ENCODE peak calls at places on chromosomes 1 and 21, in six cellular contexts. R is HepG2, M is A549, W is GM12878, Y is K562, J is upper lobe of left lung. E is an unnamed sample.
A peak's percentile ranks its signal among the peaks of the same experiment; 100 is the strongest.

GRCh38 chr1:26349196-26349885 is 4.6 kb downstream of the CRYBG2 start:
- ATAC-seq in J (no peak), M (peak; percentile 73), R (no peak), Y (no peak), W (no peak), E (no peak)

GRCh38 chr1:113415256-113416189 is 25.2 kb downstream of the MAGI3 start:
- ATAC-seq in R (peak; percentile 60), J (no peak), M (no peak), Y (no peak), W (no peak), E (peak; percentile 71)

GRCh38 chr1:59390307-59390706 is 93.4 kb downstream of the FGGY start:
- ATAC-seq in J (no peak), Y (no peak), M (no peak), R (no peak), W (no peak), E (no peak)

GRCh38 chr1:26530540-26530897 is 958 bp downstream of the RPS6KA1 start:
- ATAC-seq in W (peak; percentile 42), M (peak; percentile 14), Y (peak; percentile 5), J (peak; percentile 9), R (peak; percentile 10), E (no peak)

GRCh38 chr1:78114034-78114956 is 68.5 kb downstream of the GIPC2 start:
- ATAC-seq in R (peak; percentile 87), Y (peak; percentile 93), J (peak; percentile 76), W (peak; percentile 93), M (peak; percentile 86), E (peak; percentile 71)

GRCh38 chr1:924619-925323 is 1.0 kb downstream of the SAMD11 start:
- ATAC-seq in M (peak; percentile 30), Y (no peak), J (no peak), R (no peak), W (no peak), E (peak; percentile 11)

GRCh38 chr1:202664083-202664482 is 46.2 kb downstream of the SYT2 start:
- ATAC-seq in W (no peak), J (no peak), R (no peak), M (no peak), Y (no peak), E (no peak)

GRCh38 chr1:207981976-207982375 is 71.1 kb upstream of the CD34 start:
- ATAC-seq in Y (peak; percentile 99), M (peak; percentile 82), R (peak; percentile 96), J (no peak), W (peak; percentile 94), E (no peak)

GRCh38 chr21:27265492-27265891 is 298.6 kb upstream of the ADAMTS5 start:
- ATAC-seq in W (no peak), J (no peak), M (no peak), Y (no peak), R (no peak), E (no peak)

GRCh38 chr1:78247079-78247478 is 201.3 kb downstream of the GIPC2 start:
- ATAC-seq in R (no peak), J (no peak), M (no peak), Y (no peak), W (no peak), E (no peak)

GRCh38 chr1:113940365-113941244 is 11.5 kb downstream of the HIPK1 start:
- ATAC-seq in W (peak; percentile 81), J (no peak), R (no peak), Y (no peak), M (no peak), E (no peak)

GRCh38 chr1:77824083-77824482 is 44.6 kb downstream of the MIGA1 start:
- ATAC-seq in W (no peak), J (no peak), R (no peak), Y (no peak), M (no peak), E (peak; percentile 73)

GRCh38 chr21:42862774-42863503 is 16.4 kb downstream of the WDR4 start:
- ATAC-seq in J (no peak), Y (peak; percentile 60), W (peak; percentile 24), R (peak; percentile 24), M (peak; percentile 74), E (no peak)

GRCh38 chr1:209849388-209849787 is 21.6 kb downstream of the UTP25 start:
- ATAC-seq in R (no peak), M (no peak), J (no peak), Y (no peak), W (no peak), E (no peak)

GRCh38 chr1:109927908-109928307 is 17.3 kb downstream of the CSF1 start:
- ATAC-seq in R (no peak), W (no peak), M (no peak), J (peak; percentile 34), Y (no peak), E (peak; percentile 76)

DNA sequence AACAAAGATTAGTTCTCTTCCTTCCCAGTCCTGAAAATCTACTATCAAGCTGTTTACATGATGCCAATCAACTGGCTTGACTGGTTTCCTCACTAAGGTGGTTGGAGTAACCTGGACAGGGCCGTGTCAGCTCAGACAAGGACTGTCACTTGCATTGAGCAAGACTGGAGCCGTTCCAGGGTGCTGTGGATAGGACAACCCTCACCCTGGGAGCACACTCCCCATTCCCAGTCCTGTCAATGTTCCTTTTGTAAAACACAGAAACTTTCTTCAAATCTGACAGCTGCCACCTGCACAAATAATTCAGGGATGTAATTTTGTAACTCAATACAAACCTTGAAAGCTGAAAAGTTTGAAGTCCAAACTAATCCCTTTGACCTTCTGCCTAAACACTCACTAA is 31.4 kb downstream of the PLPP3 start:
- ATAC-seq in R (peak; percentile 91), J (no peak), W (no peak), Y (no peak), M (no peak), E (no peak)
- H3K4me1 ChIP-seq in R (peaks cover 95% of the 10 kb centered on the region), J (peaks cover 39% of the 10 kb centered on the region), W (peaks cover 4% of the 10 kb centered on the region), Y (no peaks in the 10 kb centered on the region), M (peaks cover 7% of the 10 kb centered on the region), E (peaks cover 97% of the 10 kb centered on the region)

GRCh38 chr21:41491412-41491811 is 16.5 kb downstream of the TMPRSS2 start:
- ATAC-seq in M (no peak), W (no peak), R (no peak), Y (no peak), J (no peak), E (no peak)
- TF ChIP-seq EP300 in M (no peak), W (no peak), R (no peak), Y (no peak), J (no peak), E (no peak)

DNA sequence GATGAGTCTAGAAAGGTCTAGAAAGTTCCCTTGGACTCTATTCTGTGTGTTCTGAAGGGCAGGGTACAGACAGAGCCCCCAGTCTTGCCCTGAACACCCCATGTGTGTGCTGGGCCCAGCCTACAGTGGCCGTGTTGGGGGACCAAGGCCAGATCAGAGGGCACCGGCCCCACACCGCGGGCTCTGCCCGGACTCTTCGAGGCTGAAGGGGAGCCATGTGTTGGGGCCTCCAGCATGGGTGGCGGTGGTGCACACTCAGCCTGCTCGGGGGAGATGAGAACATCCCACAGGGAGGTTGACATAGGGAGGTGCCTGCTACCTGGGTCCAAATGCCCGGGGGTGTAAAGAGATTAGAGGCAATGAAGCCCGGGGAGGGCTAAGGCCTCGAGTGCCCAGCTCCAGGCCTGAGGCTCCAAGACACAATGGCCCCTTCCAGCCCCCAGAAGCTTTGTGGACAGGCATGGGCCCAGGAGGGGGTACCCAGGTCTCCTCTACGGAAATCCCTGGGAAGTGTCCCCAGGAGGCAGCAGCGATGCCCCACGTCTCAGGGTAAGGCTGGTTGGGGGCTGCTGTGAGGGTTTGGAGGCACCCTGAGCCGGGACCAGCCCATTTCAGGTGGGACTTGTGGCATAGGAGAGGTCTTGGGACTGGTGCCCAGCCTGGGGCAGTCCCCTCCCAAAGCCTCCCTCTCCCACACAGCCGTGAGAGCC is 12.1 kb downstream of the ARHGEF16 start:
- ATAC-seq in R (no peak), J (no peak), M (no peak), Y (no peak), W (no peak), E (no peak)
- H3K4me1 ChIP-seq in R (peaks cover 18% of the 10 kb centered on the region), J (no peaks in the 10 kb centered on the region), M (peaks cover 10% of the 10 kb centered on the region), Y (no peaks in the 10 kb centered on the region), W (no peaks in the 10 kb centered on the region), E (no peaks in the 10 kb centered on the region)

DNA sequence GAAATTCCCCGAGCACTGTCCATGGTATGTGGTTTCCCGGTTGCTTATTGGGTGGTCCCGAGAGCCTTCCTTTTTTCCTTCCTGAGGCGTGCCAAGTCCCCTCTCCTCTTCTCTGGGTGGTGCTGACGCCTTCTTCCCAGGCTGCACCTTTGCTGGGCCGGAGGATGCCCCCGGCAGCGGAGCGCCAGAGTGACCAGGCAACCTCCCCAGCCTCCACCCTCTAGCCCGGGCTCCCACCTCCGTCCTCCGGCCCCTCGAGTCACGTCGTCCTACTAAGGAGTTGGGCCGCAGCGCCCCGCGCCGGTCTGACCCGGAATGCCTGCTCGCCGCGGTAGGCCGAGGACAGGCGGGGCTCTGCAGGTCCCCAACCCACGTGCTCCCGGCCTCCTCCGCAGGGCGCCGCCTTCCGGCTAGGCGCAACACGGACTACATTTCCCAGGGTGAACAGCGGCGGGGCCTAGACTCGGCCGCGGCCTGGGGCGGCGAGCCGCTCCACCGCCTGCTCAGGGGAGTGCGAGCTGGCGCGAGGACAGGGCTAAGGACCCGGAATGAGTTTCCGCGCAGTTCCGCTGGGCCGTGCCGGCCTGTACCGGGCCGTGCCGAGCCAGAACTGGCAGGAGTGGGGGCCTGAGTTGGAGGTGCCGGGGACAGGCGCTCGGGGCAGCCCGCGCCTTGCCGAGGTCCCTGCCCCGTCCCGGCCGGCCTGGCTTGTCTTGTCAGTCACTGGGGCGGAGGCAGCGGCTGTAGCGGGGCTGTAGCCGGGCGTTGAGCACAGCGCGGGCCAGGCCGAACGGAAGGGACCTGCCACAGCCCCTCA is at the start of gene IPO13:
- ATAC-seq in R (peak; percentile 92), M (peak; percentile 97), Y (peak; percentile 96), J (peak; percentile 98), W (peak; percentile 96), E (peak; percentile 98)
- TF ChIP-seq EP300 in R (no peak), M (no peak), Y (peak; percentile 18), J (no peak), W (no peak), E (no peak)

GRCh38 chr1:226735576-226735975 is 3.5 kb downstream of the ITPKB start:
- ATAC-seq in J (no peak), W (no peak), R (no peak), M (no peak), Y (no peak), E (no peak)
- H3K4me1 ChIP-seq in J (peaks cover 74% of the 10 kb centered on the region), W (peaks cover 29% of the 10 kb centered on the region), R (peaks cover 15% of the 10 kb centered on the region), M (peaks cover 5% of the 10 kb centered on the region), Y (no peaks in the 10 kb centered on the region), E (peaks cover 27% of the 10 kb centered on the region)